ENCODE peak calls at places on chromosome 4, in six cellular contexts. P is A549, A is IMR-90, D is SK-N-SH, E is K562, V is HepG2. T is an unnamed sample.

GRCh38 chr4:153019906-153020305 is 83.8 kb downstream of the FHDC1 start:
- DNase-seq in V (no peak), P (no peak), A (no peak), D (no peak), E (no peak), T (no peak)

GRCh38 chr4:69591374-69591773 is 48.1 kb downstream of the UGT2A2 start:
- DNase-seq in V (no peak), A (no peak), E (no peak), D (no peak), P (no peak), T (no peak)

GRCh38 chr4:107665001-107665400 is 55.0 kb downstream of the PAPSS1 start:
- DNase-seq in D (no peak), A (peak; percentile 17), V (no peak), E (no peak), P (no peak), T (no peak)

GRCh38 chr4:92198711-92199110 is 105.1 kb upstream of the GRID2 start:
- DNase-seq in V (no peak), A (peak; percentile 81), P (no peak), E (no peak), D (no peak), T (no peak)

GRCh38 chr4:12723849-12724447 is 760.2 kb downstream of the RAB28 start:
- DNase-seq in E (no peak), P (no peak), D (no peak), V (no peak), A (no peak), T (no peak)

GRCh38 chr4:82500830-82501229 is 61.0 kb downstream of the TMEM150C start:
- DNase-seq in E (no peak), P (no peak), D (no peak), A (no peak), V (no peak), T (no peak)

GRCh38 chr4:86367577-86367976 is 7.7 kb upstream of the MAPK10 start:
- DNase-seq in A (no peak), P (no peak), V (no peak), D (no peak), E (no peak), T (no peak)

GRCh38 chr4:41465135-41465761 is 72.7 kb upstream of the LIMCH1 start:
- DNase-seq in V (no peak), E (no peak), D (no peak), P (no peak), A (no peak), T (no peak)

GRCh38 chr4:33924239-33924638 is 2320.1 kb downstream of the ARAP2 start:
- DNase-seq in A (peak; percentile 37), P (no peak), D (no peak), E (no peak), V (no peak), T (no peak)

GRCh38 chr4:21716526-21716925 is 232.0 kb downstream of the KCNIP4 start:
- DNase-seq in A (no peak), D (no peak), E (no peak), P (no peak), V (no peak), T (no peak)

GRCh38 chr4:73705721-73706120 is 34.6 kb upstream of the CXCL8 start:
- DNase-seq in A (no peak), P (no peak), E (no peak), D (no peak), V (no peak), T (no peak)

GRCh38 chr4:16206848-16207247 is 19.4 kb downstream of the TAPT1 start:
- DNase-seq in E (no peak), P (no peak), V (no peak), D (no peak), A (no peak), T (no peak)

GRCh38 chr4:142809559-142809958 is 36.5 kb downstream of the INPP4B start:
- DNase-seq in A (peak; percentile 42), D (no peak), P (no peak), E (no peak), V (no peak), T (no peak)

GRCh38 chr4:99998062-99998880 is 48.2 kb upstream of the H2AZ1 start:
- DNase-seq in E (no peak), A (peak; percentile 62), V (peak; percentile 9), D (peak; percentile 27), P (peak; percentile 13), T (peak; percentile 2)

GRCh38 chr4:4837921-4838601 is 21.4 kb upstream of the MSX1 start:
- DNase-seq in P (no peak), D (no peak), A (peak; percentile 17), V (no peak), E (no peak), T (no peak)

GRCh38 chr4:168741281-168742173 is 244.7 kb downstream of the PALLD start:
- DNase-seq in E (no peak), P (no peak), A (no peak), D (no peak), V (no peak), T (no peak)

GRCh38 chr4:20359692-20360091 is 108.0 kb downstream of the SLIT2 start:
- DNase-seq in D (no peak), P (no peak), V (no peak), A (no peak), E (no peak), T (no peak)

GRCh38 chr4:183289688-183290087 is 30.4 kb downstream of the CLDN22 start:
- DNase-seq in A (no peak), E (peak; percentile 74), V (no peak), P (peak; percentile 16), D (peak; percentile 21), T (no peak)

GRCh38 chr4:74638001-74638400 is 156.3 kb downstream of the BTC start:
- DNase-seq in A (peak; percentile 13), V (no peak), D (no peak), E (no peak), P (no peak), T (no peak)

GRCh38 chr4:108486046-108486445 is 134.3 kb upstream of the RPL34 start:
- DNase-seq in D (no peak), A (no peak), E (no peak), P (no peak), V (no peak), T (no peak)

GRCh38 chr4:121669163-121669550 is 27.6 kb downstream of the ANXA5 start:
- DNase-seq in A (peak; percentile 79), E (no peak), P (no peak), D (no peak), V (no peak), T (no peak)

GRCh38 chr4:168708108-168708507 is 211.3 kb downstream of the PALLD start:
- DNase-seq in E (no peak), V (no peak), D (no peak), A (peak; percentile 68), P (no peak), T (no peak)

GRCh38 chr4:89835413-89835812 is 1.5 kb downstream of the SNCA start:
- DNase-seq in A (no peak), D (no peak), P (no peak), V (no peak), E (no peak), T (no peak)

GRCh38 chr4:48905363-48906015 is 1.1 kb downstream of the OCIAD2 start:
- DNase-seq in E (no peak), A (peak; percentile 61), V (peak; percentile 25), D (peak; percentile 43), P (peak; percentile 54), T (no peak)

GRCh38 chr4:36414248-36414647 is 132.8 kb downstream of the DTHD1 start:
- DNase-seq in V (no peak), A (no peak), D (no peak), P (no peak), E (no peak), T (no peak)
- TF ChIP-seq SMC3 in V (no peak), A (no peak), D (no peak), P (peak; percentile 32), E (no peak), T (peak; percentile 77)

GRCh38 chr4:38802561-38803355 is 1.8 kb downstream of the TLR1 start:
- DNase-seq in V (no peak), E (no peak), A (no peak), D (no peak), P (no peak), T (no peak)
- TF ChIP-seq SMC3 in V (no peak), E (no peak), A (no peak), D (no peak), P (no peak), T (no peak)

GRCh38 chr4:52032005-52032404 is 6.1 kb downstream of the SGCB start:
- DNase-seq in A (no peak), P (no peak), D (no peak), E (no peak), V (no peak), T (no peak)

DNA sequence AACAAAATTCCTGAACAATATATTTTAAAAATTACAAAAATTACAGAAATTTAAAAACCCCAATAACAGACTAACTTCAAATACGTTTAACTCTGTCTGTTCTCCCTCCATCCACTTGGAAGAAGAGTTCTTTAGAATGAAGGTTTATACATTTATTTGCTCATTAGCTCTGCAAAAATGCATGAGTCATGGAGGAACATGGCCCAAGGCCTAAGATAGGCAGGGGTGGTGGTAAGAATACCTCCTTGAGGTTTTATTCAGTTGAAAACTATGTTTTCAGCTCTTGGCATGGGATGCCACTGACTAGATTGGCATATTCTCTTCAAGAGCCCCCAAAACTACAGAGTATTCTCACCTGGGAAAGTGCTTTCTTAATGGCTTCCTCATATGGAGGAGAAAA is 8.8 kb upstream of the LRRC66 start:
- DNase-seq in V (no peak), P (no peak), A (peak; percentile 79), E (no peak), D (no peak), T (no peak)
- TF ChIP-seq SMC3 in V (no peak), P (no peak), A (no peak), E (no peak), D (no peak), T (no peak)

GRCh38 chr4:71602271-71602890 is 181.5 kb downstream of the GC start:
- DNase-seq in A (peak; percentile 3), V (no peak), P (no peak), E (no peak), D (no peak), T (no peak)
- TF ChIP-seq SMC3 in A (no peak), V (no peak), P (no peak), E (no peak), D (no peak), T (no peak)

GRCh38 chr4:7645956-7646355 is 211.2 kb upstream of the PSAPL1 start:
- DNase-seq in V (no peak), D (no peak), A (no peak), P (no peak), E (no peak), T (no peak)

GRCh38 chr4:7647211-7647931 is 212.6 kb upstream of the PSAPL1 start:
- DNase-seq in E (no peak), P (no peak), D (no peak), V (no peak), A (no peak), T (no peak)

GRCh38 chr4:7647932-7648812 is 213.4 kb upstream of the PSAPL1 start:
- DNase-seq in D (no peak), V (peak; percentile 76), P (no peak), E (peak; percentile 25), A (peak; percentile 80), T (no peak)

GRCh38 chr4:7645158-7645557 is 210.4 kb upstream of the PSAPL1 start:
- DNase-seq in P (no peak), A (no peak), E (no peak), V (no peak), D (no peak), T (no peak)

GRCh38 chr4:7646384-7647061 is 211.8 kb upstream of the PSAPL1 start:
- DNase-seq in E (no peak), P (no peak), A (peak; percentile 14), D (no peak), V (peak; percentile 42), T (no peak)
- TF ChIP-seq SMC3 in E (no peak), P (no peak), A (no peak), D (no peak), V (no peak), T (no peak)